ENCODE peak calls at places on chromosome 21, in nine cellular contexts. I is GM23338, D is fibroblast of lung, G is Peyer's patch, K is colonic mucosa, Q is IMR-90, S is transverse colon, P is cardiac muscle cell, Z is WTC11. Y is an unnamed sample.

GRCh38 chr21:35303085-35303484 is 254.0 kb upstream of the RUNX1 start:
- DNase-seq in G (no peak), K (no peak), S (no peak), Z (no peak), D (peak; percentile 95), I (no peak), P (no peak), Q (peak; percentile 93), Y (peak; percentile 66)

GRCh38 chr21:45972716-45973474 is 8.7 kb upstream of the COL6A1 start:
- DNase-seq in D (peak; percentile 85), I (peak; percentile 64), Z (no peak), P (no peak), G (peak; percentile 62), K (no peak), S (peak; percentile 52), Q (peak; percentile 92), Y (peak; percentile 88)

GRCh38 chr21:45554477-45555175 is 12.4 kb upstream of the SLC19A1 start:
- DNase-seq in Q (peak; percentile 48), I (peak; percentile 71), D (peak; percentile 51), Z (peak; percentile 80), P (peak; percentile 83), G (peak; percentile 94), S (peak; percentile 88), K (peak; percentile 90), Y (no peak)

GRCh38 chr21:17911628-17912027 is 92.5 kb upstream of the C21orf91 start:
- DNase-seq in K (no peak), Q (peak; percentile 42), Z (no peak), S (no peak), D (peak; percentile 91), I (no peak), P (no peak), G (no peak), Y (no peak)

GRCh38 chr21:26769613-26770188 is 75.5 kb downstream of the ADAMTS1 start:
- DNase-seq in Z (no peak), I (peak; percentile 64), S (no peak), K (no peak), P (peak; percentile 50), Q (peak; percentile 73), D (peak; percentile 11), G (no peak), Y (peak; percentile 20)

GRCh38 chr21:44727321-44727720 is 15.9 kb upstream of the TSPEAR start:
- DNase-seq in I (no peak), S (no peak), D (no peak), Z (no peak), P (no peak), K (no peak), Q (no peak), G (no peak), Y (no peak)

GRCh38 chr21:23725576-23725975 is 1881.7 kb downstream of the MRPL39 start:
- DNase-seq in S (no peak), I (peak; percentile 63), D (no peak), Z (no peak), G (no peak), Q (no peak), K (no peak), P (peak; percentile 34), Y (no peak)

GRCh38 chr21:46368533-46369285 is 44.8 kb downstream of the PCNT start:
- DNase-seq in D (no peak), S (no peak), I (no peak), P (no peak), Q (no peak), G (no peak), K (no peak), Z (no peak), Y (no peak)

DNA sequence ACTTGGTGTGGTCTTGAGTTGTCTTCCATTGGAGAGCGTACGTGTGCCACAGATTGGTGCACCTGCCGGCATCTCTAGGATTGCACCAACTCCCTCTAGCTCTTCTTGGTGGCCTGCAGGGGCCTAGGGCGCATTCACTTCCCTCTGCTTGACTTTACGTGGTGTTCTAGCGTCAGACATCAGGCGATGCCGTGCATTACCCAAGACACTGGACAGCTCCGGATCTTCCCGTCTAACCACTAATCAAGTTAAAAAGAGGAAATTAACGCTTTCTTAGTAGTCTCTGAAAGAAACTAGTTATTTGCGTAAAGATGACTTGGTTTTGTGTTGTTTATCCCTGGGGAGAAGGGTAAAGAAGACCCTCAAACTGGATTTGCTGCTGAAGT is 510 bp upstream of the IL10RB start:
- DNase-seq in S (peak; percentile 62), P (no peak), K (peak; percentile 50), I (peak; percentile 65), Q (peak; percentile 14), G (peak; percentile 82), Z (no peak), D (no peak), Y (no peak)
- TF ChIP-seq CTCF in S (no peak), P (no peak), K (no peak), I (no peak), Q (no peak), G (no peak), Z (no peak), D (no peak), Y (no peak)

GRCh38 chr21:36641886-36642285 is 57.0 kb upstream of the SIM2 start:
- DNase-seq in Q (no peak), K (no peak), D (no peak), Z (no peak), P (no peak), I (no peak), G (no peak), S (no peak), Y (no peak)

GRCh38 chr21:36642777-36643176 is 56.1 kb upstream of the SIM2 start:
- DNase-seq in G (no peak), Q (no peak), P (no peak), I (no peak), Z (no peak), D (no peak), K (no peak), S (no peak), Y (no peak)

GRCh38 chr21:36639769-36640168 is 59.1 kb upstream of the SIM2 start:
- DNase-seq in P (no peak), G (no peak), I (no peak), D (no peak), Z (no peak), S (no peak), K (no peak), Q (no peak), Y (no peak)

GRCh38 chr21:36641346-36641745 is 57.6 kb upstream of the SIM2 start:
- DNase-seq in Z (no peak), G (no peak), S (no peak), K (no peak), I (no peak), D (no peak), Q (no peak), P (no peak), Y (no peak)

DNA sequence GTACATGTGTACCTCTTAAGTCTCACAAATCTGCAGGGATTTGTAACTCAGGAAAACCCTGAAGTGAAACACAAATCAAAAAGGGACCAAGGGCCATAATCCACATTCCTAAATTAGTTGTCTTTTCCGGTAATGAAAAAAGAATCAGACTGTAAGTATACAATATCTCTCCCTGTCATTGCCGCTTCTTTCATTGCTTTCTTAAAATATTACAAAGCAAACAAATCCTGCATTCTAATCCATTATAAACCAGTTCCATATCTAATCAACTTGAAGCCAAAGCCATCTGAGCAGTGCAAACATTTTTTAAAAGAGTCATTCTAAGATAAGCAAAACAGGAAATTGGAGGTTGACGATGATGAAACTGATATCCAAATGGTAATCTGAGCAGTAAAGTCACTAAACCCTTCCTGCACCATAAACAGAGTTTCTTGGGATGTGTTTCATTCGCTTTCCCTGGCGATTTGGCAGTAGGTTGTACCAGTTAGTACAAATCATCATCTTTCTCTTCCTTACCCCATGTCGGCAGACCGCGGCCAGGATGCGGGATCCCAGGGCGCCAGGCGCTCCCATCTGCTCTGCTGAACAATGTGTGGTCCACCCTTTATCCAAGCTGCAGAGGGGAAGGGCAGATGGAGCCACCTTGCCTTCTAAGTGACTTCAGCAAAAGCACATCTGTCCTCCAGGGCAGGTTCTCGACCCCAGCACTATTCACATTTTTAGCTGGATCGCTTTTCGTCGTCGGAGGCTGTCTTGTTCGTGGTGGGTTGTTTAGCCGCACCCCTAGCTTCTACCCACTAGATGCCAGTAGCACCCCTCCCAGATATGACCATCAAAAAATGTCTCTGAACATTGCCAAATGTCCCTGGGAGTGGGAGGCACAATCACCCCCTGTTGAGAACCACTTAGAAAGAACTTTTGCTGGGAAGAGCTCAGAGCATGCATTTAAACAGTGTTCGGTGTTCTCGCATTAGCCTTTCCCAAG is 58.4 kb upstream of the SIM2 start:
- DNase-seq in K (no peak), S (no peak), Z (no peak), D (peak; percentile 11), G (no peak), I (peak; percentile 60), Q (peak; percentile 23), P (no peak), Y (no peak)
- TF ChIP-seq CTCF in K (no peak), S (no peak), Z (no peak), D (no peak), G (no peak), I (peak; percentile 41), Q (no peak), P (no peak), Y (no peak)

GRCh38 chr21:28263974-28264373 is 728.7 kb downstream of the LTN1 start:
- DNase-seq in I (no peak), D (no peak), Q (no peak), K (no peak), S (no peak), P (no peak), G (no peak), Z (no peak), Y (no peak)

GRCh38 chr21:28267449-28267848 is 725.2 kb downstream of the LTN1 start:
- DNase-seq in K (no peak), P (no peak), Z (no peak), G (no peak), S (no peak), D (no peak), Q (no peak), I (no peak), Y (no peak)

GRCh38 chr21:28269173-28269572 is 723.5 kb downstream of the LTN1 start:
- DNase-seq in D (no peak), S (no peak), I (no peak), Q (no peak), P (peak; percentile 32), K (no peak), Z (no peak), G (no peak), Y (no peak)

GRCh38 chr21:28268685-28269084 is 724.0 kb downstream of the LTN1 start:
- DNase-seq in G (no peak), S (no peak), Q (no peak), P (no peak), D (no peak), K (no peak), Z (no peak), I (no peak), Y (no peak)

DNA sequence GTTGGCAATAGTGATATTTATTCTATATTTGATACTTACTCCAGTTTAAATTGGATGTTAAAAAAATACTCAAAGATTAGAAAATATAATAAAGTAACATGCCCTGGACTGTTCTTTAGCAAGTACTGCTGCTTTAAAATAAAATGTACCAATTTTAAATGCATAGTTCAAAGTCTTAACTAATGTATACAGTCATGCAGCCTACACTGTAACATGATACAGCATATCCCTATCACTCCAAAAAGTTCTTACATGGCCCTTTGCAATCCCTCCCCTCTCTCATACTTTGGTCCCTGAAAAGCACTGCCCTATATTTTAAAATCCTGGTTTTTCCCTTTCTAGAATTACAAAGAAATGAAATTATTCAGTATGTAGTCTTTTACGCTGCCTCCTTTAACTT is 726.6 kb downstream of the LTN1 start:
- DNase-seq in K (no peak), I (no peak), G (no peak), Z (no peak), Q (peak; percentile 48), D (no peak), P (no peak), S (no peak), Y (no peak)
- TF ChIP-seq CTCF in K (no peak), I (no peak), G (no peak), Z (no peak), Q (no peak), D (no peak), P (no peak), S (no peak), Y (no peak)

GRCh38 chr21:39703578-39703977 is 41.4 kb upstream of the IGSF5 start:
- DNase-seq in P (no peak), K (no peak), Z (no peak), S (no peak), G (no peak), D (no peak), I (no peak), Q (no peak), Y (no peak)

GRCh38 chr21:39700318-39700717 is 44.7 kb upstream of the IGSF5 start:
- DNase-seq in K (no peak), P (no peak), S (no peak), I (no peak), Q (no peak), D (no peak), Z (no peak), G (no peak), Y (no peak)

GRCh38 chr21:39707316-39707715 is 37.7 kb upstream of the IGSF5 start:
- DNase-seq in P (no peak), Q (no peak), I (peak; percentile 76), G (no peak), S (no peak), K (no peak), Z (no peak), D (no peak), Y (no peak)

GRCh38 chr21:39710866-39711265 is 34.1 kb upstream of the IGSF5 start:
- DNase-seq in S (no peak), I (no peak), Q (no peak), G (no peak), K (no peak), D (no peak), Z (no peak), P (no peak), Y (no peak)

GRCh38 chr21:39705849-39706248 is 39.1 kb upstream of the IGSF5 start:
- DNase-seq in P (no peak), I (no peak), K (no peak), D (no peak), S (no peak), G (no peak), Q (peak; percentile 12), Z (no peak), Y (no peak)
- TF ChIP-seq CTCF in P (no peak), I (no peak), K (no peak), D (peak; percentile 9), S (no peak), G (no peak), Q (peak; percentile 40), Z (no peak), Y (peak; percentile 35)

Y was measured in AG04450.